ENCODE peak calls at places on chromosomes 3 and 15, in nine cellular contexts. G is cardiac muscle cell; O is pancreas; M is gastrocnemius medialis; X is RWPE2; S is Peyer's patch; R is CD8-positive, alpha-beta T cell; Y is esophagus squamous epithelium; C is mucosa of descending colon. A is an unnamed sample.

GRCh38 chr3:134904333-134904771 is 109.3 kb downstream of the EPHB1 start:
- DNase-seq in X (no peak), R (no peak), M (no peak), S (no peak), G (no peak), Y (no peak), O (no peak), C (no peak), A (peak; percentile 71)

GRCh38 chr15:69075467-69075866 is 61.0 kb downstream of the NOX5 start:
- DNase-seq in X (peak; percentile 6), O (no peak), S (no peak), C (no peak), R (no peak), M (no peak), Y (no peak), G (peak; percentile 72), A (no peak)

GRCh38 chr3:47057212-47057671 is 77.8 kb downstream of the NBEAL2 start:
- DNase-seq in C (no peak), R (no peak), X (no peak), G (peak; percentile 14), Y (no peak), M (no peak), S (no peak), O (no peak), A (no peak)

GRCh38 chr3:57778499-57778898 is 22.4 kb downstream of the SLMAP start:
- DNase-seq in C (no peak), O (no peak), Y (no peak), G (peak; percentile 38), M (no peak), R (no peak), S (no peak), X (no peak), A (no peak)

GRCh38 chr3:32596926-32597369 is 26.3 kb upstream of the DYNC1LI1 start:
- DNase-seq in S (no peak), R (no peak), G (peak; percentile 35), X (no peak), C (no peak), Y (no peak), M (peak; percentile 46), O (no peak), A (peak; percentile 25)

GRCh38 chr3:108103040-108103751 is 12.4 kb upstream of the CD47 start:
- DNase-seq in M (no peak), S (no peak), O (no peak), G (no peak), X (no peak), Y (no peak), C (no peak), R (no peak), A (no peak)

GRCh38 chr3:37892917-37893595 is 31.4 kb downstream of the CTDSPL start:
- DNase-seq in Y (no peak), G (peak; percentile 46), S (no peak), M (peak; percentile 72), R (no peak), C (peak; percentile 41), X (no peak), O (no peak), A (peak; percentile 39)

GRCh38 chr15:42331235-42331634 is 28.1 kb upstream of the CAPN3 start:
- DNase-seq in O (no peak), M (peak; percentile 74), C (no peak), X (no peak), R (no peak), G (no peak), Y (no peak), S (no peak), A (no peak)

GRCh38 chr3:146625117-146625775 is 20.1 kb upstream of the PLSCR5 start:
- DNase-seq in M (no peak), Y (no peak), O (no peak), S (no peak), R (no peak), C (no peak), X (no peak), G (peak; percentile 14), A (no peak)

GRCh38 chr3:190375250-190375649 is 12.7 kb upstream of the CLDN16 start:
- DNase-seq in X (no peak), O (no peak), Y (no peak), S (no peak), C (no peak), R (no peak), G (no peak), M (no peak), A (peak; percentile 77)

GRCh38 chr3:157981819-157982218 is 124.4 kb downstream of the SHOX2 start:
- DNase-seq in C (no peak), Y (no peak), X (no peak), M (no peak), O (no peak), R (no peak), G (no peak), S (no peak), A (no peak)

GRCh38 chr3:8442993-8443670 is 58.5 kb upstream of the LMCD1 start:
- DNase-seq in M (no peak), R (no peak), G (no peak), X (no peak), C (no peak), S (no peak), Y (no peak), O (no peak), A (no peak)

GRCh38 chr3:105367063-105367405 is 325 bp downstream of the ALCAM start:
- DNase-seq in S (peak; percentile 28), C (peak; percentile 57), X (no peak), R (no peak), G (no peak), O (peak; percentile 51), M (no peak), Y (no peak), A (no peak)

GRCh38 chr15:89767411-89767915 is 8.7 kb upstream of the MESP2 start:
- DNase-seq in Y (no peak), C (peak; percentile 35), R (no peak), G (no peak), S (no peak), X (no peak), O (peak; percentile 91), M (no peak), A (no peak)

DNA sequence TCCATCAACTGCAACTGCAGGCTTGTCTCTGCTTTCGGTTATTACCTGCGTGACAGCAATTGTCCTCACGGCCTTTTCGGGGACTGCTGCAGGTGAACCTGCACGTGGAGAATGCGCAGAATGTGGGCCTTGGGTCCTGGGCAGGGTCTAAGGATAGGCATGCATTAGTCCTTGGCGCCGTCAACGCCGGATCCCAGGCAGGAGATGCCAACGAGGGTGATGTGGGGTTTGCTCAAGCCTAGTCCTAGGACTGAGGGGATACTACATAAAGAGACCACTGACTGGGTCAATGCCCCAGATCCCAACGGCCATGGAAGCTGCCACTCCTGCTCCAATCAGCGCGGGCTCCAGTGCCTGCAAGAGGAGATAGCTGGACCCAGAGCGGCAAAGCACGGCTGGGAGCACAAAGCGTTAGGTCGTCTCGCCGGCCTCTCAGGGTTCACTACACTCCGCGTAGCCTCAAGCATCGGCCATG is 448 bp upstream of the RBM15B start:
- DNase-seq in M (no peak), X (no peak), R (no peak), G (no peak), O (no peak), S (no peak), Y (no peak), C (no peak), A (no peak)
- TF ChIP-seq CTCF in M (peak; percentile 90), X (no peak), R (no peak), G (no peak), O (peak; percentile 82), S (no peak), Y (no peak), C (no peak), A (no peak)

DNA sequence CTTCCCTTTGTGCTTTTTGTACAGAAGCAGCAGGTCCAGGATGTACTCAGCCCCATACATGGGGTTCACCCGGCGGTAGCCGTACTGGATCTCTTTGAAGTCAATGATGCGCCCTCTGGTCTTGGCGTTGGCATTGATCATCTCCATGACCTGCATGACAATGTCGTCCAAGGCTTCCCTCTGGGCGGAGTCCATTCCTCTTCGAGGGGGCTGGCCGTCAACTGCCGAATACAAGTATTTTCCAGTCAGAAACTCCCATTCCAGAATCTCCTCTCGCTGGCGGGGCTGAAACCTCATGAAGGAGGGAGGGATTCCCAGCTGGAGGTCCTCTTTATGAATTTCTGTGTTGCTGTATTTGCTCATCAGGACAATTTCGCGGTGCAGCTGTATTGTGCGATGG is 73.4 kb downstream of the CHSY1 start:
- DNase-seq in X (no peak), R (no peak), M (no peak), O (no peak), G (no peak), Y (no peak), C (no peak), S (no peak), A (no peak)
- H3K36me3 ChIP-seq in X (peaks cover 70% of the 10 kb centered on the region), R (peaks cover 14% of the 10 kb centered on the region), M (peaks cover 19% of the 10 kb centered on the region), O (no peaks in the 10 kb centered on the region), G (peaks cover 12% of the 10 kb centered on the region), Y (peaks cover 17% of the 10 kb centered on the region), C (no peaks in the 10 kb centered on the region), S (no peaks in the 10 kb centered on the region), A (peaks cover 1% of the 10 kb centered on the region)

GRCh38 chr3:123083446-123084124 is 16.8 kb downstream of the PDIA5 start:
- DNase-seq in C (no peak), Y (no peak), X (no peak), M (no peak), S (no peak), R (no peak), O (no peak), G (peak; percentile 80), A (no peak)
- TF ChIP-seq CTCF in C (no peak), Y (no peak), X (no peak), M (no peak), S (no peak), R (no peak), O (no peak), G (no peak), A (no peak)

DNA sequence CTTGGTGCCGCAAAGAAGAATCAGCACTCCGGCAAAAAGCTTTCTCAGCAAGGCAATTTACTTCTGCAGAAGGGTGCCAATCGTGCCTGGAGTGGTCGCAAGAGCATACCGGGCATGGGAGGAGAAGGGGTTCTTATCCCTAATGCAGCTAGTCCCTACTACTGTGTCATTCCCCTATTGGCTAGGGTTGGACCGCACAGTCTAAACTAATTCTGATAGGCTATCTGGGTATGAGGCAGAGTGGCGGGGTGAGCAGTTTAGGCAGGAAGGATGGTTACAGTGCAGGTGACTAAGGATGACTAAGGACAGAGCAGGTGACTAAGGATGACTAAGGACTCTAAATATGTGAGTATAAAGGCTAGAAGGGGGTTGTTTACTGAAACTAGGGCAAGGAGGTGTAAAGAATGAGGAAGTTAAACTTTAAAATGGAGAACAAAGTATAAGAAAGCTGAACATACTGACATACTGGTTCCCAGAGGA is 52.9 kb downstream of the PGBD4 start:
- DNase-seq in S (no peak), R (no peak), C (no peak), M (no peak), G (peak; percentile 2), X (no peak), Y (no peak), O (no peak), A (no peak)
- H3K36me3 ChIP-seq in S (no peaks in the 10 kb centered on the region), R (peaks cover 6% of the 10 kb centered on the region), C (no peaks in the 10 kb centered on the region), M (peaks cover 40% of the 10 kb centered on the region), G (peaks cover 13% of the 10 kb centered on the region), X (peaks cover 87% of the 10 kb centered on the region), Y (peaks cover 98% of the 10 kb centered on the region), O (no peaks in the 10 kb centered on the region), A (peaks cover 7% of the 10 kb centered on the region)